ENCODE peak calls at places on chromosomes 13 and 19, in seven cellular contexts. One of them, this sample, is unnamed.

GRCh38 chr13:35549481-35549880 is 73.0 kb upstream of the MAB21L1 start:
- DNase-seq in right lobe of liver: no peak
- DNase-seq in COLO829: peak; percentile 34
- DNase-seq in T-cell: no peak
- DNase-seq in BE2C: peak; percentile 25
- DNase-seq in esophagus squamous epithelium: no peak
- DNase-seq in fibroblast of lung: peak; percentile 62
- DNase-seq in this sample: no peak

GRCh38 chr19:5001547-5002131 is 32.7 kb downstream of the KDM4B start:
- DNase-seq in esophagus squamous epithelium: no peak
- DNase-seq in BE2C: peak; percentile 58
- DNase-seq in T-cell: peak; percentile 15
- DNase-seq in right lobe of liver: no peak
- DNase-seq in COLO829: peak; percentile 51
- DNase-seq in fibroblast of lung: peak; percentile 63
- DNase-seq in this sample: no peak

GRCh38 chr13:112688560-112689497 is 1.0 kb upstream of the ATP11A start:
- DNase-seq in right lobe of liver: no peak
- DNase-seq in COLO829: no peak
- DNase-seq in BE2C: no peak
- DNase-seq in esophagus squamous epithelium: no peak
- DNase-seq in fibroblast of lung: peak; percentile 4
- DNase-seq in T-cell: no peak
- DNase-seq in this sample: peak; percentile 88

GRCh38 chr13:84296386-84296785 is 414.1 kb upstream of the SLITRK1 start:
- DNase-seq in fibroblast of lung: no peak
- DNase-seq in right lobe of liver: no peak
- DNase-seq in BE2C: no peak
- DNase-seq in COLO829: no peak
- DNase-seq in T-cell: no peak
- DNase-seq in esophagus squamous epithelium: no peak
- DNase-seq in this sample: no peak

GRCh38 chr13:31521466-31521865 is 217.9 kb upstream of the RXFP2 start:
- DNase-seq in esophagus squamous epithelium: no peak
- DNase-seq in T-cell: no peak
- DNase-seq in right lobe of liver: no peak
- DNase-seq in COLO829: no peak
- DNase-seq in fibroblast of lung: no peak
- DNase-seq in BE2C: no peak
- DNase-seq in this sample: no peak

GRCh38 chr13:97125051-97125809 is 96.9 kb upstream of the MBNL2 start:
- DNase-seq in esophagus squamous epithelium: no peak
- DNase-seq in BE2C: peak; percentile 77
- DNase-seq in fibroblast of lung: peak; percentile 87
- DNase-seq in COLO829: peak; percentile 81
- DNase-seq in right lobe of liver: no peak
- DNase-seq in T-cell: no peak
- DNase-seq in this sample: no peak

GRCh38 chr13:74135306-74136088 is 1.3 kb upstream of the KLF12 start:
- DNase-seq in fibroblast of lung: peak; percentile 66
- DNase-seq in BE2C: peak; percentile 75
- DNase-seq in esophagus squamous epithelium: no peak
- DNase-seq in T-cell: peak; percentile 16
- DNase-seq in COLO829: no peak
- DNase-seq in right lobe of liver: peak; percentile 84
- DNase-seq in this sample: peak; percentile 84

GRCh38 chr19:15442142-15442920 is 7.4 kb downstream of the WIZ start:
- DNase-seq in right lobe of liver: no peak
- DNase-seq in fibroblast of lung: no peak
- DNase-seq in T-cell: no peak
- DNase-seq in esophagus squamous epithelium: no peak
- DNase-seq in COLO829: no peak
- DNase-seq in BE2C: no peak
- DNase-seq in this sample: no peak

GRCh38 chr19:14848822-14849221 is at the start of gene OR7A10:
- DNase-seq in right lobe of liver: no peak
- DNase-seq in fibroblast of lung: no peak
- DNase-seq in COLO829: no peak
- DNase-seq in BE2C: no peak
- DNase-seq in T-cell: no peak
- DNase-seq in esophagus squamous epithelium: no peak
- DNase-seq in this sample: no peak

GRCh38 chr13:100434010-100434763 is 154.4 kb downstream of the GGACT start:
- DNase-seq in BE2C: no peak
- DNase-seq in fibroblast of lung: peak; percentile 38
- DNase-seq in T-cell: no peak
- DNase-seq in right lobe of liver: no peak
- DNase-seq in COLO829: no peak
- DNase-seq in esophagus squamous epithelium: no peak
- DNase-seq in this sample: no peak

GRCh38 chr19:49710372-49710951 is 19.5 kb downstream of the CPT1C start:
- DNase-seq in COLO829: no peak
- DNase-seq in fibroblast of lung: peak; percentile 49
- DNase-seq in esophagus squamous epithelium: no peak
- DNase-seq in BE2C: no peak
- DNase-seq in T-cell: no peak
- DNase-seq in right lobe of liver: no peak
- DNase-seq in this sample: no peak

GRCh38 chr19:1389033-1389940 is 5.6 kb downstream of the NDUFS7 start:
- DNase-seq in fibroblast of lung: no peak
- DNase-seq in right lobe of liver: no peak
- DNase-seq in esophagus squamous epithelium: no peak
- DNase-seq in COLO829: no peak
- DNase-seq in T-cell: no peak
- DNase-seq in BE2C: no peak
- DNase-seq in this sample: no peak

GRCh38 chr19:33306191-33306590 is 3.9 kb upstream of the CEBPA start:
- DNase-seq in COLO829: no peak
- DNase-seq in right lobe of liver: no peak
- DNase-seq in T-cell: no peak
- DNase-seq in esophagus squamous epithelium: no peak
- DNase-seq in fibroblast of lung: no peak
- DNase-seq in BE2C: no peak
- DNase-seq in this sample: no peak

GRCh38 chr19:4088975-4089374 is 22.3 kb upstream of the ZBTB7A start:
- DNase-seq in T-cell: peak; percentile 54
- DNase-seq in fibroblast of lung: no peak
- DNase-seq in BE2C: no peak
- DNase-seq in right lobe of liver: no peak
- DNase-seq in esophagus squamous epithelium: no peak
- DNase-seq in COLO829: no peak
- DNase-seq in this sample: no peak

GRCh38 chr13:46296920-46297319 is 85.2 kb downstream of the LRRC63 start:
- DNase-seq in BE2C: no peak
- DNase-seq in right lobe of liver: no peak
- DNase-seq in T-cell: no peak
- DNase-seq in esophagus squamous epithelium: no peak
- DNase-seq in COLO829: no peak
- DNase-seq in fibroblast of lung: peak; percentile 94
- DNase-seq in this sample: no peak

GRCh38 chr19:38224014-38224862 is at the start of gene DPF1:
- DNase-seq in T-cell: no peak
- DNase-seq in esophagus squamous epithelium: no peak
- DNase-seq in COLO829: peak; percentile 85
- DNase-seq in fibroblast of lung: peak; percentile 52
- DNase-seq in right lobe of liver: no peak
- DNase-seq in BE2C: peak; percentile 95
- DNase-seq in this sample: no peak

This sample was measured in upper lobe of right lung.